ENCODE peak calls at places on chromosomes 13 and 19, in six cellular contexts. One of them, this sample, is unnamed.

GRCh38 chr13:112073245-112074138 is 6.5 kb downstream of the SOX1 start:
- DNase-seq in NCI-H2171: no peak
- DNase-seq in neuronal stem cell: peak; percentile 90
- DNase-seq in amygdala: no peak
- DNase-seq in activated effector memory CD4-positive, alpha-beta T cell treated with anti-CD3 and anti-CD28 coated beads, Interleukin-2, amount 50 U/mL, for 16 hours: no peak
- DNase-seq in left cardiac atrium: no peak
- DNase-seq in this sample: no peak

GRCh38 chr13:68064371-68064770 is 834.2 kb upstream of the PCDH9 start:
- DNase-seq in neuronal stem cell: no peak
- DNase-seq in left cardiac atrium: no peak
- DNase-seq in NCI-H2171: no peak
- DNase-seq in activated effector memory CD4-positive, alpha-beta T cell treated with anti-CD3 and anti-CD28 coated beads, Interleukin-2, amount 50 U/mL, for 16 hours: no peak
- DNase-seq in amygdala: no peak
- DNase-seq in this sample: no peak

GRCh38 chr19:33747273-33747672 is 49.4 kb upstream of the KCTD15 start:
- DNase-seq in neuronal stem cell: no peak
- DNase-seq in left cardiac atrium: no peak
- DNase-seq in amygdala: no peak
- DNase-seq in activated effector memory CD4-positive, alpha-beta T cell treated with anti-CD3 and anti-CD28 coated beads, Interleukin-2, amount 50 U/mL, for 16 hours: no peak
- DNase-seq in NCI-H2171: no peak
- DNase-seq in this sample: no peak

GRCh38 chr13:109784590-109785140 is 1.7 kb downstream of the IRS2 start:
- DNase-seq in amygdala: no peak
- DNase-seq in activated effector memory CD4-positive, alpha-beta T cell treated with anti-CD3 and anti-CD28 coated beads, Interleukin-2, amount 50 U/mL, for 16 hours: peak; percentile 90
- DNase-seq in NCI-H2171: peak; percentile 31
- DNase-seq in left cardiac atrium: peak; percentile 87
- DNase-seq in neuronal stem cell: peak; percentile 85
- DNase-seq in this sample: peak; percentile 97

GRCh38 chr19:11125994-11126685 is 29.4 kb downstream of the SPC24 start:
- DNase-seq in activated effector memory CD4-positive, alpha-beta T cell treated with anti-CD3 and anti-CD28 coated beads, Interleukin-2, amount 50 U/mL, for 16 hours: peak; percentile 92
- DNase-seq in neuronal stem cell: peak; percentile 65
- DNase-seq in left cardiac atrium: peak; percentile 83
- DNase-seq in NCI-H2171: no peak
- DNase-seq in amygdala: peak; percentile 49
- DNase-seq in this sample: peak; percentile 80

GRCh38 chr19:53865918-53866696 is 1.6 kb upstream of the MYADM start:
- DNase-seq in amygdala: peak; percentile 76
- DNase-seq in NCI-H2171: no peak
- DNase-seq in neuronal stem cell: peak; percentile 79
- DNase-seq in activated effector memory CD4-positive, alpha-beta T cell treated with anti-CD3 and anti-CD28 coated beads, Interleukin-2, amount 50 U/mL, for 16 hours: peak; percentile 87
- DNase-seq in left cardiac atrium: peak; percentile 87
- DNase-seq in this sample: peak; percentile 71

GRCh38 chr13:20901668-20902437 is 693 bp downstream of the XPO4 start:
- DNase-seq in activated effector memory CD4-positive, alpha-beta T cell treated with anti-CD3 and anti-CD28 coated beads, Interleukin-2, amount 50 U/mL, for 16 hours: no peak
- DNase-seq in amygdala: no peak
- DNase-seq in left cardiac atrium: peak; percentile 34
- DNase-seq in neuronal stem cell: no peak
- DNase-seq in NCI-H2171: no peak
- DNase-seq in this sample: no peak

GRCh38 chr13:51255556-51255955 is 33.4 kb downstream of the FAM124A start:
- DNase-seq in left cardiac atrium: no peak
- DNase-seq in NCI-H2171: no peak
- DNase-seq in neuronal stem cell: no peak
- DNase-seq in activated effector memory CD4-positive, alpha-beta T cell treated with anti-CD3 and anti-CD28 coated beads, Interleukin-2, amount 50 U/mL, for 16 hours: no peak
- DNase-seq in amygdala: no peak
- DNase-seq in this sample: no peak

GRCh38 chr13:111626371-111627305 is 306.2 kb downstream of the TEX29 start:
- DNase-seq in NCI-H2171: no peak
- DNase-seq in amygdala: no peak
- DNase-seq in neuronal stem cell: no peak
- DNase-seq in left cardiac atrium: peak; percentile 36
- DNase-seq in activated effector memory CD4-positive, alpha-beta T cell treated with anti-CD3 and anti-CD28 coated beads, Interleukin-2, amount 50 U/mL, for 16 hours: no peak
- DNase-seq in this sample: no peak

GRCh38 chr19:17794731-17795494 is at the start of gene B3GNT3:
- DNase-seq in activated effector memory CD4-positive, alpha-beta T cell treated with anti-CD3 and anti-CD28 coated beads, Interleukin-2, amount 50 U/mL, for 16 hours: peak; percentile 74
- DNase-seq in left cardiac atrium: peak; percentile 51
- DNase-seq in amygdala: no peak
- DNase-seq in NCI-H2171: peak; percentile 62
- DNase-seq in neuronal stem cell: no peak
- DNase-seq in this sample: no peak

GRCh38 chr13:112851107-112852046 is 117.6 kb upstream of the MCF2L start:
- DNase-seq in amygdala: no peak
- DNase-seq in activated effector memory CD4-positive, alpha-beta T cell treated with anti-CD3 and anti-CD28 coated beads, Interleukin-2, amount 50 U/mL, for 16 hours: peak; percentile 45
- DNase-seq in neuronal stem cell: no peak
- DNase-seq in NCI-H2171: no peak
- DNase-seq in left cardiac atrium: no peak
- DNase-seq in this sample: no peak

GRCh38 chr13:106610511-106610910 is 42.6 kb upstream of the ARGLU1 start:
- DNase-seq in amygdala: no peak
- DNase-seq in NCI-H2171: no peak
- DNase-seq in neuronal stem cell: no peak
- DNase-seq in activated effector memory CD4-positive, alpha-beta T cell treated with anti-CD3 and anti-CD28 coated beads, Interleukin-2, amount 50 U/mL, for 16 hours: no peak
- DNase-seq in left cardiac atrium: no peak
- DNase-seq in this sample: no peak

GRCh38 chr19:51708811-51709210 is 15.0 kb downstream of the HAS1 start:
- DNase-seq in left cardiac atrium: no peak
- DNase-seq in activated effector memory CD4-positive, alpha-beta T cell treated with anti-CD3 and anti-CD28 coated beads, Interleukin-2, amount 50 U/mL, for 16 hours: no peak
- DNase-seq in NCI-H2171: no peak
- DNase-seq in amygdala: no peak
- DNase-seq in neuronal stem cell: no peak
- DNase-seq in this sample: no peak

GRCh38 chr13:99681695-99682094 is 180.4 kb downstream of the TM9SF2 start:
- DNase-seq in amygdala: no peak
- DNase-seq in NCI-H2171: peak; percentile 19
- DNase-seq in left cardiac atrium: no peak
- DNase-seq in neuronal stem cell: no peak
- DNase-seq in activated effector memory CD4-positive, alpha-beta T cell treated with anti-CD3 and anti-CD28 coated beads, Interleukin-2, amount 50 U/mL, for 16 hours: no peak
- DNase-seq in this sample: no peak

GRCh38 chr13:21310220-21310619 is 133.8 kb downstream of the MRPL57 start:
- DNase-seq in neuronal stem cell: no peak
- DNase-seq in amygdala: no peak
- DNase-seq in left cardiac atrium: no peak
- DNase-seq in NCI-H2171: no peak
- DNase-seq in activated effector memory CD4-positive, alpha-beta T cell treated with anti-CD3 and anti-CD28 coated beads, Interleukin-2, amount 50 U/mL, for 16 hours: no peak
- DNase-seq in this sample: no peak

GRCh38 chr19:34461375-34462100 is 20.0 kb upstream of the WTIP start:
- DNase-seq in left cardiac atrium: no peak
- DNase-seq in neuronal stem cell: no peak
- DNase-seq in NCI-H2171: no peak
- DNase-seq in amygdala: no peak
- DNase-seq in activated effector memory CD4-positive, alpha-beta T cell treated with anti-CD3 and anti-CD28 coated beads, Interleukin-2, amount 50 U/mL, for 16 hours: no peak
- DNase-seq in this sample: no peak

GRCh38 chr19:45515081-45515624 is 7.9 kb downstream of the VASP start:
- DNase-seq in left cardiac atrium: peak; percentile 48
- DNase-seq in neuronal stem cell: no peak
- DNase-seq in amygdala: peak; percentile 15
- DNase-seq in activated effector memory CD4-positive, alpha-beta T cell treated with anti-CD3 and anti-CD28 coated beads, Interleukin-2, amount 50 U/mL, for 16 hours: peak; percentile 79
- DNase-seq in NCI-H2171: no peak
- DNase-seq in this sample: no peak

GRCh38 chr13:45847554-45848224 is 3.9 kb downstream of the SIAH3 start:
- DNase-seq in neuronal stem cell: no peak
- DNase-seq in NCI-H2171: no peak
- DNase-seq in amygdala: no peak
- DNase-seq in left cardiac atrium: no peak
- DNase-seq in activated effector memory CD4-positive, alpha-beta T cell treated with anti-CD3 and anti-CD28 coated beads, Interleukin-2, amount 50 U/mL, for 16 hours: peak; percentile 66
- DNase-seq in this sample: no peak